ENCODE peak calls at places on chromosomes 16 and 17, in nine cellular contexts. P, A, X, Z, K, V, B, S and I are unnamed samples.
A peak's percentile ranks its signal among the peaks of the same experiment; 100 is the strongest.

GRCh38 chr17:77316191-77316641 is 175.4 kb downstream of the SEC14L1 start:
- DNase-seq in P (no peak), A (no peak), X (no peak), Z (no peak), K (no peak), V (peak; percentile 30), B (no peak), S (peak; percentile 43), I (peak; percentile 77)

GRCh38 chr17:14471052-14471451 is 170.2 kb downstream of the HS3ST3B1 start:
- DNase-seq in P (no peak), A (no peak), X (no peak), Z (no peak), K (no peak), V (no peak), B (no peak), S (no peak), I (no peak)

GRCh38 chr16:57134982-57135381 is 42.6 kb downstream of the CPNE2 start:
- DNase-seq in P (peak; percentile 60), A (no peak), X (no peak), Z (no peak), K (no peak), V (peak; percentile 80), B (no peak), S (no peak), I (peak; percentile 82)

GRCh38 chr17:73689596-73690275 is 45.5 kb upstream of the SDK2 start:
- DNase-seq in P (no peak), A (no peak), X (no peak), Z (no peak), K (no peak), V (no peak), B (no peak), S (no peak), I (no peak)

GRCh38 chr16:80197790-80198201 is 343.0 kb upstream of the DYNLRB2 start:
- DNase-seq in P (peak; percentile 64), A (no peak), X (no peak), Z (no peak), K (no peak), V (no peak), B (no peak), S (peak; percentile 97), I (no peak)

GRCh38 chr16:66344533-66345145 is 21.9 kb upstream of the CDH5 start:
- DNase-seq in P (peak; percentile 48), A (no peak), X (peak; percentile 40), Z (no peak), K (no peak), V (no peak), B (no peak), S (peak; percentile 5), I (peak; percentile 19)

GRCh38 chr17:31147507-31148202 is 52.9 kb downstream of the NF1 start:
- DNase-seq in P (no peak), A (no peak), X (no peak), Z (no peak), K (no peak), V (no peak), B (no peak), S (no peak), I (no peak)

GRCh38 chr17:51888823-51889222 is 269.7 kb downstream of the CA10 start:
- DNase-seq in P (no peak), A (no peak), X (no peak), Z (no peak), K (no peak), V (no peak), B (no peak), S (no peak), I (no peak)

GRCh38 chr17:65664296-65664695 is 102.8 kb upstream of the AXIN2 start:
- DNase-seq in P (no peak), A (no peak), X (no peak), Z (no peak), K (no peak), V (no peak), B (no peak), S (no peak), I (no peak)

GRCh38 chr17:6435968-6436367 is 1.0 kb upstream of the AIPL1 start:
- DNase-seq in P (peak; percentile 51), A (no peak), X (peak; percentile 69), Z (no peak), K (peak; percentile 61), V (peak; percentile 69), B (peak; percentile 19), S (peak; percentile 39), I (peak; percentile 85)

GRCh38 chr16:9003763-9004162 is 40.1 kb upstream of the USP7 start:
- DNase-seq in P (no peak), A (no peak), X (no peak), Z (no peak), K (no peak), V (no peak), B (no peak), S (no peak), I (no peak)

GRCh38 chr17:17922198-17922901 is 49.9 kb downstream of the TOM1L2 start:
- DNase-seq in P (no peak), A (no peak), X (no peak), Z (no peak), K (no peak), V (no peak), B (no peak), S (peak; percentile 24), I (no peak)

GRCh38 chr16:64974381-64974780 is 147.5 kb downstream of the CDH11 start:
- DNase-seq in P (no peak), A (no peak), X (no peak), Z (no peak), K (no peak), V (no peak), B (no peak), S (no peak), I (no peak)

GRCh38 chr16:49673442-49673841 is 182.5 kb downstream of the ZNF423 start:
- DNase-seq in P (no peak), A (no peak), X (no peak), Z (no peak), K (no peak), V (no peak), B (no peak), S (no peak), I (no peak)

GRCh38 chr16:75497558-75497957 is 2.3 kb upstream of the CHST6 start:
- DNase-seq in P (no peak), A (no peak), X (no peak), Z (no peak), K (no peak), V (no peak), B (no peak), S (no peak), I (peak; percentile 6)

GRCh38 chr17:43543771-43544575 is 2.2 kb downstream of the ETV4 start:
- DNase-seq in P (no peak), A (no peak), X (no peak), Z (no peak), K (no peak), V (no peak), B (no peak), S (no peak), I (no peak)

GRCh38 chr17:78991017-78991783 is 11.5 kb upstream of the LGALS3BP start:
- DNase-seq in P (no peak), A (no peak), X (no peak), Z (no peak), K (peak; percentile 20), V (peak; percentile 27), B (no peak), S (no peak), I (peak; percentile 72)

GRCh38 chr17:29124135-29124930 is 55.9 kb downstream of the MYO18A start:
- DNase-seq in P (peak; percentile 58), A (no peak), X (peak; percentile 70), Z (no peak), K (no peak), V (no peak), B (no peak), S (peak; percentile 58), I (no peak)

GRCh38 chr16:19963306-19963705 is 78.7 kb upstream of the GPRC5B start:
- DNase-seq in P (no peak), A (peak; percentile 64), X (no peak), Z (no peak), K (peak; percentile 48), V (no peak), B (no peak), S (no peak), I (no peak)

GRCh38 chr16:10594312-10594950 is 14.0 kb upstream of the EMP2 start:
- DNase-seq in P (peak; percentile 86), A (no peak), X (no peak), Z (no peak), K (no peak), V (peak; percentile 95), B (no peak), S (no peak), I (no peak)

GRCh38 chr17:74296548-74296936 is 22.5 kb downstream of the DNAI2 start:
- DNase-seq in P (peak; percentile 54), A (peak; percentile 83), X (peak; percentile 13), Z (no peak), K (peak; percentile 83), V (peak; percentile 42), B (no peak), S (peak; percentile 13), I (no peak)

GRCh38 chr17:60102632-60103047 is 23.9 kb upstream of the HEATR6 start:
- DNase-seq in P (no peak), A (peak; percentile 59), X (no peak), Z (no peak), K (peak; percentile 44), V (peak; percentile 50), B (no peak), S (no peak), I (peak; percentile 88)

GRCh38 chr16:8569650-8570338 is 20.5 kb downstream of the TMEM114 start:
- DNase-seq in P (no peak), A (no peak), X (no peak), Z (no peak), K (no peak), V (no peak), B (no peak), S (no peak), I (peak; percentile 75)

GRCh38 chr17:1179635-1180433 is at the start of gene ABR:
- DNase-seq in P (no peak), A (peak; percentile 74), X (peak; percentile 44), Z (peak; percentile 57), K (peak; percentile 76), V (peak; percentile 72), B (no peak), S (no peak), I (peak; percentile 90)

GRCh38 chr17:78973196-78973595 is 6.5 kb downstream of the LGALS3BP start:
- DNase-seq in P (no peak), A (no peak), X (no peak), Z (no peak), K (peak; percentile 64), V (no peak), B (no peak), S (no peak), I (no peak)

GRCh38 chr16:77660311-77660710 is 62.0 kb upstream of the NUDT7 start:
- DNase-seq in P (peak; percentile 52), A (no peak), X (peak; percentile 58), Z (no peak), K (no peak), V (no peak), B (no peak), S (peak; percentile 10), I (no peak)

GRCh38 chr17:47315451-47316266 is 8.1 kb upstream of the EFCAB13 start:
- DNase-seq in P (peak; percentile 83), A (no peak), X (peak; percentile 66), Z (no peak), K (no peak), V (no peak), B (no peak), S (peak; percentile 90), I (no peak)

GRCh38 chr17:43905985-43906852 is 1.1 kb downstream of the MPP2 start:
- DNase-seq in P (peak; percentile 34), A (peak; percentile 83), X (peak; percentile 34), Z (peak; percentile 24), K (peak; percentile 83), V (peak; percentile 51), B (no peak), S (no peak), I (no peak)

GRCh38 chr17:6413073-6413472 is 21.8 kb downstream of the AIPL1 start:
- DNase-seq in P (no peak), A (no peak), X (peak; percentile 71), Z (no peak), K (no peak), V (no peak), B (no peak), S (peak; percentile 27), I (no peak)

GRCh38 chr17:18043491-18043890 is 4.3 kb downstream of the GID4 start:
- DNase-seq in P (no peak), A (no peak), X (no peak), Z (no peak), K (no peak), V (no peak), B (no peak), S (no peak), I (no peak)

GRCh38 chr17:50045154-50045553 is 10.8 kb upstream of the ITGA3 start:
- DNase-seq in P (no peak), A (no peak), X (no peak), Z (no peak), K (no peak), V (no peak), B (no peak), S (peak; percentile 68), I (peak; percentile 51)